ENCODE peak calls at places on chromosome 15, in seven cellular contexts. E is SK-N-SH, T is K562, C is H1, A is HCT116, I is HepG2, B is GM12878. P is an unnamed sample.

GRCh38 chr15:97995881-97996603 is 35.5 kb downstream of the ARRDC4 start:
- DNase-seq in E (no peak), T (peak), C (no peak), A (no peak), I (no peak), B (no peak), P (no peak)

GRCh38 chr15:78024141-78024567 is 53.4 kb downstream of the TBC1D2B start:
- DNase-seq in E (no peak), T (no peak), C (no peak), A (no peak), I (no peak), B (no peak), P (no peak)

GRCh38 chr15:88161636-88162035 is 94.9 kb downstream of the NTRK3 start:
- DNase-seq in E (no peak), T (no peak), C (no peak), A (no peak), I (no peak), B (no peak), P (no peak)

GRCh38 chr15:70933411-70933810 is 40.8 kb downstream of the LRRC49 start:
- DNase-seq in E (no peak), T (no peak), C (no peak), A (no peak), I (no peak), B (no peak), P (no peak)

GRCh38 chr15:75468908-75469307 is 17.4 kb upstream of the SIN3A start:
- DNase-seq in E (no peak), T (no peak), C (no peak), A (no peak), I (no peak), B (no peak), P (peak)

GRCh38 chr15:28977377-28978010 is 91.7 kb downstream of the APBA2 start:
- DNase-seq in E (no peak), T (no peak), C (peak), A (peak), I (no peak), B (no peak), P (peak)

GRCh38 chr15:63923993-63924950 is 90.5 kb upstream of the HERC1 start:
- DNase-seq in E (no peak), T (no peak), C (no peak), A (no peak), I (no peak), B (no peak), P (no peak)

GRCh38 chr15:80549712-80550111 is 145.4 kb upstream of the ABHD17C start:
- DNase-seq in E (no peak), T (no peak), C (no peak), A (no peak), I (no peak), B (no peak), P (no peak)

GRCh38 chr15:99441871-99442267 is 123.9 kb upstream of the MEF2A start:
- DNase-seq in E (peak), T (no peak), C (no peak), A (no peak), I (no peak), B (no peak), P (no peak)

GRCh38 chr15:79004336-79004735 is 59.5 kb upstream of the CTSH start:
- DNase-seq in E (no peak), T (peak), C (no peak), A (peak), I (peak), B (peak), P (peak)

DNA sequence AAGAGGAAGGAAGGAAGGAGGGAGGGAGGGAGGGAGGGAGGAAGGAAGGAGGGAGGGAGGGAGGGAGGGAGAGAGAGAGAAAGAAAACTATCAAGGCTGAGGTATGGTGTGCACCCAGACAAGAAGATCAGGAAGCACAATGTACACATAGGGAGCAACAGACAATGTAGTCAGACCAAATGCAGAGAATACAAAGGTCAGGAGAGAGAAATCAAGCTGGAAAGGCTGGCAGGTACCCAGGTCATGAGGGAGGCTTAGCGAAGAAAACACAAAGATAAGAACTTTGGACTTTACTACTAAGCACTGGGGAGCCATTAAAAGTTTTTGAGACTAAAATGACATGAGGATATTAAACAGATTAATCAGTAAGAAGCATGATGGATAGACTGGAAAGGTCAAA is 176.0 kb upstream of the TMCO5A start:
- DNase-seq in E (no peak), T (no peak), C (no peak), A (no peak), I (peak), B (no peak), P (no peak)
- TF ChIP-seq JUND in E (no peak), T (no peak), C (no peak), A (no peak), I (no peak), B (no peak), P (no peak)

GRCh38 chr15:44096596-44096995 is 98.5 kb downstream of the FRMD5 start:
- DNase-seq in E (no peak), T (no peak), C (no peak), A (no peak), I (peak), B (no peak), P (no peak)
- TF ChIP-seq JUND in E (no peak), T (no peak), C (no peak), A (no peak), I (no peak), B (no peak), P (no peak)

DNA sequence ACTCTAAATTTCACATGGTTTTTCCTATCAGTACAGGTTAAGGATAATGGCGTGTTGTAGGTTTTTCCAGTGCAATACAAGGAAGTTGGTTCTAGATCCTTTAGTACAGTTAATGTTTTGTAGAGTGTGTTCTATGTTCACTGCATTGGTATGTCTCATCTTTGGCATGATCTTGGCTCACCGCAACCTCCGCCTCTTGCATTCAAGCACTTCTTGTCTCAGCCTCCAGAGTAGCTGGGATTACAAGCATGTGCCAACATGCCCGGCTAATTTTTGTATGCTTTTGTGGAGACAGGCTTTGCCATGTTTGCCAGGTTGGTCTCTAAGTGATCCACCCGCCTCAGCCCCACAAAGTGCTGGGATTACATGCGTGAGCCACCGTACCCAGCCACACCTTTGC is 30.4 kb downstream of the SNRPN start:
- DNase-seq in E (no peak), T (no peak), C (no peak), A (no peak), I (no peak), B (no peak), P (no peak)
- TF ChIP-seq JUND in E (no peak), T (no peak), C (no peak), A (no peak), I (no peak), B (no peak), P (no peak)

DNA sequence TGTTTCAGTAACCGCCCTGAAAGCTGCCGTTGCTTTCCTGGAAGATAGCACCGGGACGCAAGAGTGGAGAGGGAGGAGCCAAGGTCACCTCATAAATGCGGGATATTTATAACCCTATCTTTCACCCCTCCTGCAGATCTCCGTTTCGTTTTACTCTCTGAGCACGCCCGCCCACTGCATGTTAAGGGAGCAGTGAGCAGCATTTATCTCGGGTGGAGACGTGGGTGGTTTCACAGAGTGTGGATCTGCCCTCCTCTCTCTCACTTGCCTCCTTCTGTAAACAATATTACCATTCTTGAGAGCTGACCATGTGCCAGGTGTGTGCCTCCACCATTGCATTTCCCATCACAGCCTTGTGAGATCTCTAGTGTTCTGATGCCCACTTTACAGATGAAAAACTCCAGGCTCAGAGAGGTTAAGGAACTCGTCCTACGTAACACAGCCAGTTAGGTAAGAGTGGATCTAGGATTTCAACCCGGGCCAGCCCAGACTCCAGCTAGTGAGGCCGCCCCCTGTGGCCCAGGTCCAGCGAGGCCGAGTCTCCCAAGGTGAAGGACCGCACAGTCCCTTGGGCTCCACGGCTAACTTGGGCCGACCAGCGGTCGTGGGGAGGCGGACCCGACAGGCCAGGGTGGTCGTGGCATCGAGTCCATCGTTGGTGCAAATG is 16.9 kb upstream of the SEMA4B start:
- DNase-seq in E (no peak), T (peak), C (no peak), A (peak), I (peak), B (peak), P (no peak)
- TF ChIP-seq JUND in E (no peak), T (peak), C (no peak), A (no peak), I (no peak), B (no peak), P (no peak)

GRCh38 chr15:62112616-62113593 is 46.1 kb downstream of the C2CD4A start:
- DNase-seq in E (no peak), T (peak), C (no peak), A (no peak), I (peak), B (no peak), P (peak)
- TF ChIP-seq JUND in E (peak), T (no peak), C (no peak), A (no peak), I (no peak), B (no peak), P (no peak)

P was measured in T47D.